ENCODE peak calls at places on chromosome 5, in eight cellular contexts. One of them, this sample, is unnamed.

GRCh38 chr5:61599370-61600140 is 267.5 kb downstream of the ZSWIM6 start:
- DNase-seq in activated T-cell treated with anti-CD3 and anti-CD28 coated beads, Interleukin-2, amount 50 U/mL, for 1 hour: no peak
- DNase-seq in activated CD4-positive, alpha-beta T cell treated with anti-CD3 and anti-CD28 coated beads, Interleukin-2, amount 50 U/mL, for 4 hours: no peak
- DNase-seq in cardiac fibroblast: peak; percentile 46
- DNase-seq in neural crest cell: no peak
- DNase-seq in mesenteric fat pad: no peak
- DNase-seq in fibroblast of lung: peak; percentile 34
- DNase-seq in aorta: no peak
- DNase-seq in this sample: no peak

GRCh38 chr5:136525546-136525945 is 160.2 kb upstream of the TRPC7 start:
- DNase-seq in activated T-cell treated with anti-CD3 and anti-CD28 coated beads, Interleukin-2, amount 50 U/mL, for 1 hour: no peak
- DNase-seq in activated CD4-positive, alpha-beta T cell treated with anti-CD3 and anti-CD28 coated beads, Interleukin-2, amount 50 U/mL, for 4 hours: no peak
- DNase-seq in cardiac fibroblast: no peak
- DNase-seq in neural crest cell: no peak
- DNase-seq in mesenteric fat pad: no peak
- DNase-seq in fibroblast of lung: no peak
- DNase-seq in aorta: no peak
- DNase-seq in this sample: no peak

GRCh38 chr5:22521521-22521920 is 331.6 kb downstream of the CDH12 start:
- DNase-seq in activated T-cell treated with anti-CD3 and anti-CD28 coated beads, Interleukin-2, amount 50 U/mL, for 1 hour: no peak
- DNase-seq in activated CD4-positive, alpha-beta T cell treated with anti-CD3 and anti-CD28 coated beads, Interleukin-2, amount 50 U/mL, for 4 hours: no peak
- DNase-seq in cardiac fibroblast: peak; percentile 3
- DNase-seq in neural crest cell: no peak
- DNase-seq in mesenteric fat pad: no peak
- DNase-seq in fibroblast of lung: peak; percentile 4
- DNase-seq in aorta: no peak
- DNase-seq in this sample: no peak

GRCh38 chr5:173327948-173328895 is at the start of gene STC2:
- DNase-seq in activated T-cell treated with anti-CD3 and anti-CD28 coated beads, Interleukin-2, amount 50 U/mL, for 1 hour: no peak
- DNase-seq in activated CD4-positive, alpha-beta T cell treated with anti-CD3 and anti-CD28 coated beads, Interleukin-2, amount 50 U/mL, for 4 hours: no peak
- DNase-seq in cardiac fibroblast: peak; percentile 91
- DNase-seq in neural crest cell: peak; percentile 58
- DNase-seq in mesenteric fat pad: no peak
- DNase-seq in fibroblast of lung: peak; percentile 78
- DNase-seq in aorta: peak; percentile 80
- DNase-seq in this sample: peak; percentile 79

GRCh38 chr5:107548477-107548876 is 122.3 kb downstream of the EFNA5 start:
- DNase-seq in activated T-cell treated with anti-CD3 and anti-CD28 coated beads, Interleukin-2, amount 50 U/mL, for 1 hour: no peak
- DNase-seq in activated CD4-positive, alpha-beta T cell treated with anti-CD3 and anti-CD28 coated beads, Interleukin-2, amount 50 U/mL, for 4 hours: no peak
- DNase-seq in cardiac fibroblast: no peak
- DNase-seq in neural crest cell: no peak
- DNase-seq in mesenteric fat pad: no peak
- DNase-seq in fibroblast of lung: no peak
- DNase-seq in aorta: no peak
- DNase-seq in this sample: no peak

GRCh38 chr5:72204946-72205345 is 97.7 kb downstream of the MAP1B start:
- DNase-seq in activated T-cell treated with anti-CD3 and anti-CD28 coated beads, Interleukin-2, amount 50 U/mL, for 1 hour: no peak
- DNase-seq in activated CD4-positive, alpha-beta T cell treated with anti-CD3 and anti-CD28 coated beads, Interleukin-2, amount 50 U/mL, for 4 hours: no peak
- DNase-seq in cardiac fibroblast: no peak
- DNase-seq in neural crest cell: no peak
- DNase-seq in mesenteric fat pad: no peak
- DNase-seq in fibroblast of lung: peak; percentile 44
- DNase-seq in aorta: no peak
- DNase-seq in this sample: no peak

GRCh38 chr5:126970517-126971017 is 59.8 kb downstream of the MARCHF3 start:
- DNase-seq in activated T-cell treated with anti-CD3 and anti-CD28 coated beads, Interleukin-2, amount 50 U/mL, for 1 hour: no peak
- DNase-seq in activated CD4-positive, alpha-beta T cell treated with anti-CD3 and anti-CD28 coated beads, Interleukin-2, amount 50 U/mL, for 4 hours: no peak
- DNase-seq in cardiac fibroblast: peak; percentile 88
- DNase-seq in neural crest cell: no peak
- DNase-seq in mesenteric fat pad: no peak
- DNase-seq in fibroblast of lung: peak; percentile 86
- DNase-seq in aorta: no peak
- DNase-seq in this sample: no peak

GRCh38 chr5:13930721-13931246 is 13.7 kb downstream of the DNAH5 start:
- DNase-seq in activated T-cell treated with anti-CD3 and anti-CD28 coated beads, Interleukin-2, amount 50 U/mL, for 1 hour: no peak
- DNase-seq in activated CD4-positive, alpha-beta T cell treated with anti-CD3 and anti-CD28 coated beads, Interleukin-2, amount 50 U/mL, for 4 hours: no peak
- DNase-seq in cardiac fibroblast: no peak
- DNase-seq in neural crest cell: no peak
- DNase-seq in mesenteric fat pad: no peak
- DNase-seq in fibroblast of lung: peak; percentile 4
- DNase-seq in aorta: no peak
- DNase-seq in this sample: no peak

GRCh38 chr5:167694562-167694961 is 596.9 kb upstream of the WWC1 start:
- DNase-seq in activated T-cell treated with anti-CD3 and anti-CD28 coated beads, Interleukin-2, amount 50 U/mL, for 1 hour: no peak
- DNase-seq in activated CD4-positive, alpha-beta T cell treated with anti-CD3 and anti-CD28 coated beads, Interleukin-2, amount 50 U/mL, for 4 hours: no peak
- DNase-seq in cardiac fibroblast: no peak
- DNase-seq in neural crest cell: no peak
- DNase-seq in mesenteric fat pad: no peak
- DNase-seq in fibroblast of lung: peak; percentile 53
- DNase-seq in aorta: no peak
- DNase-seq in this sample: no peak

GRCh38 chr5:3126639-3127038 is 375.2 kb upstream of the IRX2 start:
- DNase-seq in activated T-cell treated with anti-CD3 and anti-CD28 coated beads, Interleukin-2, amount 50 U/mL, for 1 hour: no peak
- DNase-seq in activated CD4-positive, alpha-beta T cell treated with anti-CD3 and anti-CD28 coated beads, Interleukin-2, amount 50 U/mL, for 4 hours: no peak
- DNase-seq in cardiac fibroblast: no peak
- DNase-seq in neural crest cell: no peak
- DNase-seq in mesenteric fat pad: peak; percentile 83
- DNase-seq in fibroblast of lung: no peak
- DNase-seq in aorta: no peak
- DNase-seq in this sample: no peak

GRCh38 chr5:151101746-151102145 is 20.9 kb upstream of the TNIP1 start:
- DNase-seq in activated T-cell treated with anti-CD3 and anti-CD28 coated beads, Interleukin-2, amount 50 U/mL, for 1 hour: no peak
- DNase-seq in activated CD4-positive, alpha-beta T cell treated with anti-CD3 and anti-CD28 coated beads, Interleukin-2, amount 50 U/mL, for 4 hours: no peak
- DNase-seq in cardiac fibroblast: no peak
- DNase-seq in neural crest cell: no peak
- DNase-seq in mesenteric fat pad: no peak
- DNase-seq in fibroblast of lung: no peak
- DNase-seq in aorta: no peak
- DNase-seq in this sample: no peak

GRCh38 chr5:148939676-148940075 is 113.3 kb downstream of the ADRB2 start:
- DNase-seq in activated T-cell treated with anti-CD3 and anti-CD28 coated beads, Interleukin-2, amount 50 U/mL, for 1 hour: no peak
- DNase-seq in activated CD4-positive, alpha-beta T cell treated with anti-CD3 and anti-CD28 coated beads, Interleukin-2, amount 50 U/mL, for 4 hours: no peak
- DNase-seq in cardiac fibroblast: no peak
- DNase-seq in neural crest cell: no peak
- DNase-seq in mesenteric fat pad: no peak
- DNase-seq in fibroblast of lung: peak; percentile 79
- DNase-seq in aorta: no peak
- DNase-seq in this sample: no peak

GRCh38 chr5:167849874-167850273 is 441.6 kb upstream of the WWC1 start:
- DNase-seq in activated T-cell treated with anti-CD3 and anti-CD28 coated beads, Interleukin-2, amount 50 U/mL, for 1 hour: no peak
- DNase-seq in activated CD4-positive, alpha-beta T cell treated with anti-CD3 and anti-CD28 coated beads, Interleukin-2, amount 50 U/mL, for 4 hours: no peak
- DNase-seq in cardiac fibroblast: peak; percentile 23
- DNase-seq in neural crest cell: no peak
- DNase-seq in mesenteric fat pad: no peak
- DNase-seq in fibroblast of lung: no peak
- DNase-seq in aorta: no peak
- DNase-seq in this sample: no peak

GRCh38 chr5:119049824-119050449 is 20.9 kb upstream of the DMXL1 start:
- DNase-seq in activated T-cell treated with anti-CD3 and anti-CD28 coated beads, Interleukin-2, amount 50 U/mL, for 1 hour: no peak
- DNase-seq in activated CD4-positive, alpha-beta T cell treated with anti-CD3 and anti-CD28 coated beads, Interleukin-2, amount 50 U/mL, for 4 hours: no peak
- DNase-seq in cardiac fibroblast: peak; percentile 80
- DNase-seq in neural crest cell: no peak
- DNase-seq in mesenteric fat pad: no peak
- DNase-seq in fibroblast of lung: peak; percentile 80
- DNase-seq in aorta: no peak
- DNase-seq in this sample: no peak

GRCh38 chr5:124581866-124582650 is 164.4 kb downstream of the ZNF608 start:
- DNase-seq in activated T-cell treated with anti-CD3 and anti-CD28 coated beads, Interleukin-2, amount 50 U/mL, for 1 hour: no peak
- DNase-seq in activated CD4-positive, alpha-beta T cell treated with anti-CD3 and anti-CD28 coated beads, Interleukin-2, amount 50 U/mL, for 4 hours: no peak
- DNase-seq in cardiac fibroblast: no peak
- DNase-seq in neural crest cell: no peak
- DNase-seq in mesenteric fat pad: no peak
- DNase-seq in fibroblast of lung: peak; percentile 28
- DNase-seq in aorta: no peak
- DNase-seq in this sample: no peak

GRCh38 chr5:118703241-118703640 is 285.1 kb downstream of the DTWD2 start:
- DNase-seq in activated T-cell treated with anti-CD3 and anti-CD28 coated beads, Interleukin-2, amount 50 U/mL, for 1 hour: no peak
- DNase-seq in activated CD4-positive, alpha-beta T cell treated with anti-CD3 and anti-CD28 coated beads, Interleukin-2, amount 50 U/mL, for 4 hours: no peak
- DNase-seq in cardiac fibroblast: no peak
- DNase-seq in neural crest cell: no peak
- DNase-seq in mesenteric fat pad: no peak
- DNase-seq in fibroblast of lung: no peak
- DNase-seq in aorta: no peak
- DNase-seq in this sample: no peak

GRCh38 chr5:32760091-32760509 is 49.0 kb downstream of the NPR3 start:
- DNase-seq in activated T-cell treated with anti-CD3 and anti-CD28 coated beads, Interleukin-2, amount 50 U/mL, for 1 hour: no peak
- DNase-seq in activated CD4-positive, alpha-beta T cell treated with anti-CD3 and anti-CD28 coated beads, Interleukin-2, amount 50 U/mL, for 4 hours: no peak
- DNase-seq in cardiac fibroblast: peak; percentile 76
- DNase-seq in neural crest cell: no peak
- DNase-seq in mesenteric fat pad: no peak
- DNase-seq in fibroblast of lung: peak; percentile 92
- DNase-seq in aorta: no peak
- DNase-seq in this sample: no peak

GRCh38 chr5:103031607-103032006 is 88.3 kb downstream of the GIN1 start:
- DNase-seq in activated T-cell treated with anti-CD3 and anti-CD28 coated beads, Interleukin-2, amount 50 U/mL, for 1 hour: no peak
- DNase-seq in activated CD4-positive, alpha-beta T cell treated with anti-CD3 and anti-CD28 coated beads, Interleukin-2, amount 50 U/mL, for 4 hours: no peak
- DNase-seq in cardiac fibroblast: peak; percentile 4
- DNase-seq in neural crest cell: no peak
- DNase-seq in mesenteric fat pad: no peak
- DNase-seq in fibroblast of lung: no peak
- DNase-seq in aorta: no peak
- DNase-seq in this sample: no peak

GRCh38 chr5:56534102-56534501 is 281.2 kb upstream of the MAP3K1 start:
- DNase-seq in activated T-cell treated with anti-CD3 and anti-CD28 coated beads, Interleukin-2, amount 50 U/mL, for 1 hour: no peak
- DNase-seq in activated CD4-positive, alpha-beta T cell treated with anti-CD3 and anti-CD28 coated beads, Interleukin-2, amount 50 U/mL, for 4 hours: peak; percentile 43
- DNase-seq in cardiac fibroblast: no peak
- DNase-seq in neural crest cell: no peak
- DNase-seq in mesenteric fat pad: no peak
- DNase-seq in fibroblast of lung: peak; percentile 58
- DNase-seq in aorta: no peak
- DNase-seq in this sample: no peak

GRCh38 chr5:42005561-42006153 is 80.6 kb downstream of the FBXO4 start:
- DNase-seq in activated T-cell treated with anti-CD3 and anti-CD28 coated beads, Interleukin-2, amount 50 U/mL, for 1 hour: no peak
- DNase-seq in activated CD4-positive, alpha-beta T cell treated with anti-CD3 and anti-CD28 coated beads, Interleukin-2, amount 50 U/mL, for 4 hours: no peak
- DNase-seq in cardiac fibroblast: peak; percentile 43
- DNase-seq in neural crest cell: no peak
- DNase-seq in mesenteric fat pad: no peak
- DNase-seq in fibroblast of lung: peak; percentile 15
- DNase-seq in aorta: no peak
- DNase-seq in this sample: no peak

GRCh38 chr5:56183507-56183906 is 49.6 kb downstream of the ANKRD55 start:
- DNase-seq in activated T-cell treated with anti-CD3 and anti-CD28 coated beads, Interleukin-2, amount 50 U/mL, for 1 hour: no peak
- DNase-seq in activated CD4-positive, alpha-beta T cell treated with anti-CD3 and anti-CD28 coated beads, Interleukin-2, amount 50 U/mL, for 4 hours: no peak
- DNase-seq in cardiac fibroblast: peak; percentile 80
- DNase-seq in neural crest cell: no peak
- DNase-seq in mesenteric fat pad: no peak
- DNase-seq in fibroblast of lung: peak; percentile 98
- DNase-seq in aorta: no peak
- DNase-seq in this sample: no peak

GRCh38 chr5:33372721-33373120 is 68.0 kb upstream of the TARS1 start:
- DNase-seq in activated T-cell treated with anti-CD3 and anti-CD28 coated beads, Interleukin-2, amount 50 U/mL, for 1 hour: no peak
- DNase-seq in activated CD4-positive, alpha-beta T cell treated with anti-CD3 and anti-CD28 coated beads, Interleukin-2, amount 50 U/mL, for 4 hours: no peak
- DNase-seq in cardiac fibroblast: no peak
- DNase-seq in neural crest cell: no peak
- DNase-seq in mesenteric fat pad: no peak
- DNase-seq in fibroblast of lung: no peak
- DNase-seq in aorta: no peak
- DNase-seq in this sample: no peak